ENCODE peak calls at places on chromosomes 12 and 14, in nine cellular contexts. N is astrocyte of the spinal cord, Y is heart left ventricle, J is fibroblast of pulmonary artery, T is tibial nerve, B is K562, Z is dorsolateral prefrontal cortex, C is cardiac fibroblast, A is choroid plexus epithelial cell. I is an unnamed sample.

GRCh38 chr14:81529391-81529790 is 4.3 kb downstream of the SEL1L start:
- DNase-seq in N (peak; percentile 50), Y (no peak), J (peak; percentile 36), T (no peak), B (no peak), Z (no peak), C (peak; percentile 56), A (peak; percentile 67), I (no peak)

GRCh38 chr12:92739099-92739498 is 36.3 kb downstream of the PLEKHG7 start:
- DNase-seq in N (no peak), Y (no peak), J (peak; percentile 29), T (no peak), B (no peak), Z (no peak), C (peak; percentile 36), A (peak; percentile 29), I (no peak)

GRCh38 chr12:14417717-14418116 is 52.2 kb downstream of the ATF7IP start:
- DNase-seq in N (peak; percentile 94), Y (peak; percentile 73), J (peak; percentile 94), T (peak; percentile 24), B (peak; percentile 53), Z (peak; percentile 86), C (peak; percentile 94), A (peak; percentile 98), I (peak; percentile 92)

GRCh38 chr12:30996255-30996654 is 69.7 kb downstream of the TSPAN11 start:
- DNase-seq in N (peak; percentile 85), Y (no peak), J (peak; percentile 59), T (no peak), B (no peak), Z (no peak), C (peak; percentile 60), A (peak; percentile 82), I (peak; percentile 55)

GRCh38 chr14:69405762-69406161 is 7.3 kb downstream of the SLC39A9 start:
- DNase-seq in N (no peak), Y (no peak), J (no peak), T (no peak), B (no peak), Z (no peak), C (no peak), A (no peak), I (no peak)

GRCh38 chr12:51593539-51593938 is 2.5 kb downstream of the SCN8A start:
- DNase-seq in N (peak; percentile 60), Y (peak; percentile 21), J (peak; percentile 75), T (no peak), B (no peak), Z (no peak), C (peak; percentile 63), A (peak; percentile 75), I (peak; percentile 68)

GRCh38 chr14:70707138-70708038 is 65.7 kb downstream of the TTC9 start:
- DNase-seq in N (peak; percentile 85), Y (no peak), J (peak; percentile 14), T (no peak), B (no peak), Z (peak; percentile 33), C (peak; percentile 36), A (peak; percentile 89), I (peak; percentile 47)

GRCh38 chr12:145369-145960 is 68.5 kb downstream of the SLC6A12 start:
- DNase-seq in N (no peak), Y (no peak), J (no peak), T (no peak), B (no peak), Z (no peak), C (no peak), A (no peak), I (no peak)

GRCh38 chr12:12474471-12474928 is 88.2 kb downstream of the DUSP16 start:
- DNase-seq in N (no peak), Y (no peak), J (no peak), T (no peak), B (no peak), Z (no peak), C (peak; percentile 3), A (no peak), I (no peak)

GRCh38 chr12:89163918-89164317 is 188.4 kb downstream of the DUSP6 start:
- DNase-seq in N (no peak), Y (no peak), J (no peak), T (no peak), B (no peak), Z (no peak), C (no peak), A (no peak), I (no peak)

GRCh38 chr12:31589896-31590729 is 823 bp downstream of the DENND5B start:
- DNase-seq in N (peak; percentile 65), Y (peak; percentile 72), J (peak; percentile 72), T (peak; percentile 17), B (peak; percentile 67), Z (peak; percentile 62), C (peak; percentile 73), A (peak; percentile 68), I (peak; percentile 52)

GRCh38 chr12:22477166-22477893 is 67.0 kb downstream of the C2CD5 start:
- DNase-seq in N (peak; percentile 83), Y (no peak), J (peak; percentile 90), T (no peak), B (no peak), Z (no peak), C (peak; percentile 96), A (peak; percentile 97), I (peak; percentile 93)

GRCh38 chr12:108187831-108188230 is 58.7 kb downstream of the WSCD2 start:
- DNase-seq in N (no peak), Y (no peak), J (no peak), T (no peak), B (no peak), Z (no peak), C (no peak), A (no peak), I (no peak)

GRCh38 chr14:23140389-23140788 is 21.3 kb upstream of the CEBPE start:
- DNase-seq in N (no peak), Y (no peak), J (no peak), T (no peak), B (no peak), Z (no peak), C (no peak), A (no peak), I (no peak)

GRCh38 chr12:110531741-110532333 is 29.7 kb downstream of the RAD9B start:
- DNase-seq in N (peak; percentile 77), Y (no peak), J (peak; percentile 23), T (no peak), B (no peak), Z (no peak), C (peak; percentile 28), A (peak; percentile 45), I (peak; percentile 55)

GRCh38 chr12:110533607-110534006 is 31.5 kb downstream of the RAD9B start:
- DNase-seq in N (no peak), Y (no peak), J (no peak), T (no peak), B (no peak), Z (no peak), C (no peak), A (peak; percentile 71), I (peak; percentile 41)

GRCh38 chr12:110530511-110530910 is 28.4 kb downstream of the RAD9B start:
- DNase-seq in N (no peak), Y (no peak), J (no peak), T (no peak), B (no peak), Z (no peak), C (no peak), A (no peak), I (no peak)

GRCh38 chr12:110534811-110535210 is 32.7 kb downstream of the RAD9B start:
- DNase-seq in N (no peak), Y (no peak), J (no peak), T (no peak), B (no peak), Z (no peak), C (no peak), A (no peak), I (no peak)

GRCh38 chr12:110532644-110533043 is 30.5 kb downstream of the RAD9B start:
- DNase-seq in N (no peak), Y (no peak), J (no peak), T (no peak), B (no peak), Z (no peak), C (no peak), A (no peak), I (no peak)
- H3K4me3 ChIP-seq in N (no peak overlapping the region), Y (no peak overlapping the region), J (no peak overlapping the region), T (no peak overlapping the region), B (no peak overlapping the region), Z (no peak overlapping the region), C (no peak overlapping the region), A (no peak overlapping the region), I (no peak overlapping the region)

DNA sequence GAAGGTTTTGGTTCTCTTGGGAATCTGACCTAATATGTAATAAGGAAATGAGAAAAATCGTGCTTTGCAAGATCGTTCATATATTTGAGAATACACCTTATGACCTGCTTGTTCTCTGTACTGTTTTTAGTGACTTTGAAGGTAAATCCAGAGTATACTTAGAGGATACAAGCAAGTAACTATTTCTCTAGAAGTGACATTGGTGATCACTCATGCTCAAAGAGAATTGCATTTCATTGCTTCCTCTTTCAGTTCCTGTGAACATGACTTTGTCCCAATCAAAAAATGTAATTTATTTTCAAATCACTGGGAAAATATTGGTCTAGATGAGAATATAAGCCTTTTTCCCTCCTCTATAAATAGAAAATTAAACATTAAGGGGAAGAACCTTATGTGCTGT is 2.7 kb downstream of the KTN1 start:
- DNase-seq in N (no peak), Y (no peak), J (no peak), T (no peak), B (no peak), Z (no peak), C (no peak), A (no peak), I (no peak)
- H3K4me3 ChIP-seq in N (no peak overlapping the region), Y (peak overlapping the region; percentile 78), J (no peak overlapping the region), T (no peak overlapping the region), B (no peak overlapping the region), Z (no peak overlapping the region), C (no peak overlapping the region), A (no peak overlapping the region), I (no peak overlapping the region)

GRCh38 chr14:24162083-24162482 is 1.0 kb downstream of the IRF9 start:
- DNase-seq in N (no peak), Y (peak; percentile 18), J (peak; percentile 57), T (no peak), B (no peak), Z (no peak), C (peak; percentile 33), A (peak; percentile 33), I (peak; percentile 49)
- H3K4me3 ChIP-seq in N (peak overlapping the region; percentile 72), Y (peak overlapping the region; percentile 79), J (peak overlapping the region; percentile 91), T (peak overlapping the region; percentile 91), B (peak overlapping the region; percentile 50), Z (peak overlapping the region; percentile 85), C (peak overlapping the region; percentile 67), A (peak overlapping the region; percentile 89), I (peak overlapping the region; percentile 83)

GRCh38 chr12:54018608-54018984 is 9.6 kb upstream of the HOXC6 start:
- DNase-seq in N (no peak), Y (no peak), J (no peak), T (no peak), B (peak; percentile 77), Z (no peak), C (no peak), A (no peak), I (no peak)

GRCh38 chr12:54020587-54020969 is 7.7 kb upstream of the HOXC6 start:
- DNase-seq in N (no peak), Y (no peak), J (no peak), T (no peak), B (no peak), Z (no peak), C (no peak), A (no peak), I (no peak)

GRCh38 chr12:54019924-54020586 is 8.2 kb upstream of the HOXC6 start:
- DNase-seq in N (no peak), Y (no peak), J (no peak), T (no peak), B (no peak), Z (no peak), C (no peak), A (no peak), I (no peak)

GRCh38 chr12:54017845-54018607 is 9.2 kb downstream of the HOXC8 start:
- DNase-seq in N (peak; percentile 93), Y (peak; percentile 64), J (peak; percentile 29), T (peak; percentile 87), B (peak; percentile 98), Z (peak; percentile 35), C (peak; percentile 17), A (no peak), I (peak; percentile 93)

GRCh38 chr12:54019111-54019811 is 9.0 kb upstream of the HOXC6 start:
- DNase-seq in N (no peak), Y (no peak), J (no peak), T (no peak), B (peak; percentile 45), Z (no peak), C (no peak), A (no peak), I (no peak)
- H3K4me3 ChIP-seq in N (peak overlapping the region; percentile 64), Y (peak overlapping the region; percentile 10), J (no peak overlapping the region), T (peak overlapping the region; percentile 65), B (peak overlapping the region; percentile 12), Z (no peak overlapping the region), C (no peak overlapping the region), A (no peak overlapping the region), I (peak overlapping the region; percentile 59)

I was measured in foreskin fibroblast.